ENCODE peak calls at places on chromosomes 12 and 14, in eight cellular contexts. A, W, S, P, J, L, Q and H are unnamed samples.

GRCh38 chr12:98895086-98895651 is 250.1 kb downstream of the APAF1 start:
- DNase-seq in A (no peak), W (peak), S (no peak), P (no peak), J (no peak), L (no peak), Q (peak), H (no peak)

GRCh38 chr12:116354534-116354933 is 77.0 kb upstream of the MED13L start:
- DNase-seq in A (no peak), W (no peak), S (no peak), P (no peak), J (no peak), L (no peak), Q (no peak), H (no peak)

GRCh38 chr12:115204957-115205754 is 521.2 kb upstream of the TBX3 start:
- DNase-seq in A (no peak), W (no peak), S (no peak), P (no peak), J (no peak), L (no peak), Q (peak), H (no peak)

GRCh38 chr12:48927261-48927660 is 2.0 kb upstream of the FKBP11 start:
- DNase-seq in A (no peak), W (no peak), S (no peak), P (no peak), J (no peak), L (peak), Q (no peak), H (no peak)

GRCh38 chr14:89255852-89256251 is 161.2 kb downstream of the FOXN3 start:
- DNase-seq in A (no peak), W (no peak), S (no peak), P (no peak), J (no peak), L (no peak), Q (no peak), H (no peak)

GRCh38 chr14:34873591-34874385 is 1.4 kb downstream of the BAZ1A start:
- DNase-seq in A (peak), W (peak), S (peak), P (peak), J (peak), L (no peak), Q (peak), H (peak)

GRCh38 chr14:73014105-73014504 is 12.8 kb downstream of the ZFYVE1 start:
- DNase-seq in A (no peak), W (no peak), S (no peak), P (no peak), J (no peak), L (no peak), Q (no peak), H (no peak)

GRCh38 chr12:19461986-19462385 is 22.7 kb downstream of the AEBP2 start:
- DNase-seq in A (no peak), W (no peak), S (no peak), P (no peak), J (no peak), L (no peak), Q (no peak), H (no peak)

GRCh38 chr14:68877993-68878575 is 85.2 kb upstream of the ZFP36L1 start:
- DNase-seq in A (no peak), W (no peak), S (no peak), P (no peak), J (no peak), L (no peak), Q (no peak), H (no peak)

GRCh38 chr14:81234268-81234667 is 13.5 kb upstream of the GTF2A1 start:
- DNase-seq in A (no peak), W (no peak), S (no peak), P (no peak), J (no peak), L (no peak), Q (no peak), H (no peak)

GRCh38 chr12:102535306-102535705 is 54.9 kb upstream of the IGF1 start:
- DNase-seq in A (no peak), W (no peak), S (no peak), P (no peak), J (no peak), L (no peak), Q (no peak), H (no peak)

DNA sequence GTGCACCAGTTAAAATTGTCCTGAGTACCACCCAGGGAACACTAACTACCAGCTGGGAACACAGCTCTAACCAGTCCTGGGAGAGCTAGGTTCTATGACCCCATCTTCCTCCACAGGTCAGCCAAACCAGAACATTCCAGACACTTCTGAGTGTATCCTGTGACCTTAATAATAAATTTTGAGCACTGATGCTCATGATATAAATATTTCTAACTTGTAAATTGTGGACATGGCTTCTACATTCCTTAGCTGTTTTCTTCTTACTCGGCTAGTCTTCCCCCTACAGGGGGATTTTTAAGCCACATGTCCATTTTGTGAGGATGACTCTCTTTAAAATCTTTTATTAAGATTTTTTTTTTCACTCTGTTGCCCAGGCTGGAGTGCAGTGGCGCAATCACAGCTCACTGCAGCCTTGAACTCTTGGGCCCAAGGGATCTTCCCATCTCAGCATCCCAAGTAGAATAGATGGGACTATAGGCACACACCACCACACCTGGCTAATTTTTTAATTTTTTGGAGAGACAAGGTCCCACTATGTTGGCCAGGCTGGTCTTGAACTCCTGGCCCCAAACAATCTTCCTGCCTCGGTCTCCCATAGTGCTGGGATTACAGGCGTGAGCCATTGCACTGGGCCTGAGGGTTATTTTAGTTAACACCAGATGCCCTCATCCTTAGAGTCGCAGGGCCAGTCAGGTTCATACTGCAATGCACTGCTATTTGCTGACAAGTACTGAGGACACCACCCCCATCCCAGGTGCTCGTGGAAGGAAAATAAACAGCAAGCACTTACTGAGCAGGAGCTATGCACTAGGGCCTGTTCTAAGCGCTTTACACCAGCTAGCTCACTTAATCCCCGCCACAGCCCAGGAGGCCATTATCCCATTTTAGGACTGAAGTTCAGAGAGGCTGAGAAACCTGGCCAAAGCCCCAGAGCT is 142.6 kb upstream of the NCOR2 start:
- DNase-seq in A (no peak), W (no peak), S (no peak), P (no peak), J (no peak), L (no peak), Q (no peak), H (no peak)
- TF ChIP-seq CTCF in A (no peak), W (no peak), S (no peak), P (no peak), J (no peak), L (no peak), Q (peak), H (no peak)

GRCh38 chr12:12786371-12786715 is 884 bp downstream of the APOLD1 start:
- DNase-seq in A (no peak), W (no peak), S (no peak), P (no peak), J (no peak), L (no peak), Q (no peak), H (no peak)

GRCh38 chr12:12788131-12788530 is 2.7 kb downstream of the APOLD1 start:
- DNase-seq in A (no peak), W (no peak), S (no peak), P (no peak), J (no peak), L (no peak), Q (no peak), H (no peak)

GRCh38 chr12:12788675-12789368 is 3.4 kb downstream of the APOLD1 start:
- DNase-seq in A (peak), W (peak), S (peak), P (peak), J (no peak), L (no peak), Q (peak), H (peak)

GRCh38 chr12:12784911-12785814 is at the start of gene APOLD1:
- DNase-seq in A (no peak), W (no peak), S (no peak), P (no peak), J (no peak), L (no peak), Q (peak), H (no peak)

DNA sequence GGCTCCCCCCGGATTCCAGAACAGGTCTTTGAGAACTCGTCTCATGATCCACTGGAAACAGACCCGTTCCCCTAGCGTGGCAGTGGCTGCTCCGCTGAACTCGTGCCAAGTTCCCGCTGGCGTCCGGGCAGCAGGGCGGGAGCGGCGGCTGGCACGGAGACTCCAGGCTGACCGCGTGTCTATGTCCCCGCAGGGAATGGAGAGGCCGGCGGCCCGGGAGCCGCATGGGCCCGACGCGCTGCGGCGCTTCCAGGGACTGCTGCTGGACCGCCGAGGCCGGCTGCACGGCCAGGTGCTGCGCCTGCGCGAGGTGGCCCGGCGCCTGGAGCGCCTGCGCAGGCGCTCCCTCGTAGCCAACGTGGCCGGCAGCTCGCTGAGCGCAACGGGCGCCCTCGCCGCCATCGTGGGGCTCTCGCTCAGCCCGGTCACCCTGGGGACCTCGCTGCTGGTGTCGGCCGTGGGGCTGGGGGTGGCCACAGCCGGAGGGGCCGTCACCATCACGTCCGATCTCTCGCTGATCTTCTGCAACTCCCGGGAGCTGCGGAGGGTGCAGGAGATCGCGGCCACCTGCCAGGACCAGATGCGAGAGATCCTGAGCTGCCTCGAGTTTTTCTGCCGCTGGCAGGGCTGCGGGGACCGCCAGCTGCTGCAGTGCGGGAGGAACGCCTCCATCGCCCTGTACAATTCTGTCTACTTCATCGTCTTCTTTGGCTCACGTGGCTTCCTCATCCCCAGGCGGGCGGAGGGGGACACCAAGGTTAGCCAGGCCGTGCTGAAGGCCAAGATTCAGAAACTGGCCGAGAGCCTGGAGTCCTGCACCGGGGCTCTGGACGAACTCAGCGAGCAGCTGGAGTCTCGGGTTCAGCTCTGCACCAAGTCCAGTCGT is 1.5 kb downstream of the APOLD1 start:
- DNase-seq in A (peak), W (peak), S (peak), P (no peak), J (peak), L (no peak), Q (peak), H (peak)
- TF ChIP-seq CTCF in A (no peak), W (no peak), S (no peak), P (no peak), J (no peak), L (peak), Q (peak), H (peak)

GRCh38 chr12:1928439-1929121 is 10.1 kb upstream of the CACNA2D4 start:
- DNase-seq in A (no peak), W (no peak), S (no peak), P (no peak), J (no peak), L (no peak), Q (peak), H (no peak)
- TF ChIP-seq CTCF in A (no peak), W (no peak), S (no peak), P (no peak), J (no peak), L (no peak), Q (no peak), H (no peak)

GRCh38 chr14:65412881-65413738 is 580 bp downstream of the FUT8 start:
- DNase-seq in A (peak), W (no peak), S (peak), P (no peak), J (no peak), L (no peak), Q (peak), H (peak)
- TF ChIP-seq CTCF in A (no peak), W (no peak), S (no peak), P (no peak), J (no peak), L (peak), Q (no peak), H (no peak)

GRCh38 chr12:121839106-121839992 is 19.3 kb downstream of the HPD start:
- DNase-seq in A (peak), W (peak), S (peak), P (peak), J (peak), L (peak), Q (peak), H (peak)
- TF ChIP-seq CTCF in A (peak), W (peak), S (no peak), P (peak), J (no peak), L (peak), Q (peak), H (peak)